ENCODE peak calls at places on chromosomes 12 and 14, in five cellular contexts. W is type B pancreatic cell, I is substantia nigra, S is IMR-90, O is T-helper 9 cell. X is an unnamed sample.

GRCh38 chr14:104086210-104086660 is 735 bp downstream of the ASPG start:
- DNase-seq in W (no peak), I (no peak), S (no peak), O (no peak), X (no peak)

GRCh38 chr14:104865069-104865630 is at the start of gene CEP170B:
- DNase-seq in W (peak; percentile 74), I (no peak), S (peak; percentile 21), O (peak; percentile 47), X (peak; percentile 83)

GRCh38 chr12:131093971-131094830 is 140.5 kb downstream of the ADGRD1 start:
- DNase-seq in W (peak; percentile 62), I (no peak), S (no peak), O (no peak), X (peak; percentile 45)

GRCh38 chr12:25433581-25434325 is 119.3 kb downstream of the LMNTD1 start:
- DNase-seq in W (no peak), I (no peak), S (peak; percentile 52), O (no peak), X (no peak)

GRCh38 chr14:97024300-97024699 is 227.1 kb downstream of the VRK1 start:
- DNase-seq in W (no peak), I (no peak), S (no peak), O (no peak), X (no peak)

GRCh38 chr14:97299661-97300060 is 502.5 kb downstream of the VRK1 start:
- DNase-seq in W (no peak), I (no peak), S (no peak), O (peak; percentile 9), X (no peak)

GRCh38 chr14:55851961-55852360 is 266.2 kb upstream of the PELI2 start:
- DNase-seq in W (no peak), I (no peak), S (no peak), O (no peak), X (no peak)

GRCh38 chr14:24634158-24634557 is at the start of gene GZMB:
- DNase-seq in W (no peak), I (no peak), S (peak; percentile 14), O (no peak), X (no peak)

GRCh38 chr14:96634481-96634880 is 132.3 kb downstream of the PAPOLA start:
- DNase-seq in W (no peak), I (no peak), S (no peak), O (no peak), X (no peak)

GRCh38 chr12:29782285-29782820 is 1.4 kb downstream of the TMTC1 start:
- DNase-seq in W (no peak), I (no peak), S (peak; percentile 71), O (no peak), X (no peak)

GRCh38 chr12:85310456-85311076 is 30.5 kb downstream of the ALX1 start:
- DNase-seq in W (no peak), I (no peak), S (peak; percentile 1), O (no peak), X (no peak)

GRCh38 chr12:75585309-75585708 is 73.9 kb upstream of the KRR1 start:
- DNase-seq in W (no peak), I (no peak), S (peak; percentile 92), O (no peak), X (no peak)

GRCh38 chr14:68881396-68881795 is 88.5 kb upstream of the ZFP36L1 start:
- DNase-seq in W (no peak), I (no peak), S (no peak), O (no peak), X (no peak)

GRCh38 chr14:89013098-89013504 is 188.7 kb downstream of the TTC8 start:
- DNase-seq in W (no peak), I (no peak), S (peak; percentile 11), O (no peak), X (no peak)

GRCh38 chr14:59248170-59248569 is 59.7 kb downstream of the DAAM1 start:
- DNase-seq in W (no peak), I (no peak), S (no peak), O (no peak), X (no peak)

GRCh38 chr14:81127785-81128184 is 93.0 kb downstream of the GTF2A1 start:
- DNase-seq in W (no peak), I (no peak), S (peak; percentile 11), O (no peak), X (no peak)

GRCh38 chr14:72745991-72746980 is 147.6 kb downstream of the DPF3 start:
- DNase-seq in W (peak; percentile 63), I (no peak), S (peak; percentile 84), O (no peak), X (no peak)

GRCh38 chr14:99348816-99349609 is 77.0 kb upstream of the BCL11B start:
- DNase-seq in W (no peak), I (no peak), S (no peak), O (no peak), X (peak; percentile 67)

GRCh38 chr12:89384050-89384749 is 31.9 kb upstream of the DUSP6 start:
- DNase-seq in W (no peak), I (no peak), S (peak; percentile 92), O (no peak), X (peak; percentile 61)

GRCh38 chr12:97837401-97837800 is 374.8 kb downstream of the RMST start:
- DNase-seq in W (no peak), I (no peak), S (no peak), O (no peak), X (no peak)

GRCh38 chr12:3041558-3042164 is 35.5 kb upstream of the TSPAN9 start:
- DNase-seq in W (no peak), I (peak; percentile 67), S (peak; percentile 67), O (peak; percentile 7), X (peak; percentile 80)

GRCh38 chr12:104749555-104749954 is 208.5 kb downstream of the SLC41A2 start:
- DNase-seq in W (no peak), I (no peak), S (no peak), O (no peak), X (no peak)

GRCh38 chr14:92099802-92100201 is 6.6 kb downstream of the ATXN3 start:
- DNase-seq in W (no peak), I (no peak), S (peak; percentile 17), O (no peak), X (no peak)

GRCh38 chr12:53722450-53723041 is 4.7 kb downstream of the CALCOCO1 start:
- DNase-seq in W (no peak), I (no peak), S (peak; percentile 82), O (no peak), X (no peak)